ENCODE peak calls at places on chromosome 13, in eight cellular contexts. G is A172; W is activated CD4-positive, alpha-beta T cell treated with anti-CD3 and anti-CD28 coated beads for 48 hours; U is iris pigment epithelial cell; C is AG10803; P is stimulated activated CD4-positive, alpha-beta T cell treated with anti-CD3 and anti-CD28 coated beads, Interleukin-1b, Interleukin-23, amount 100 ng/mL, for 24 hours; B is neural crest cell; R is AG08396. F is an unnamed sample.

GRCh38 chr13:52695856-52696255 is 43.2 kb downstream of the SUGT1 start:
- DNase-seq in G (no peak), W (peak; percentile 52), U (peak; percentile 86), C (peak; percentile 72), P (no peak), B (no peak), R (peak; percentile 11), F (no peak)

GRCh38 chr13:52851153-52851962 is 2.9 kb upstream of the PCDH8 start:
- DNase-seq in G (no peak), W (peak; percentile 25), U (peak; percentile 25), C (peak; percentile 9), P (no peak), B (peak; percentile 56), R (peak; percentile 48), F (peak; percentile 2)

GRCh38 chr13:48642061-48642460 is 11.7 kb upstream of the CYSLTR2 start:
- DNase-seq in G (no peak), W (no peak), U (no peak), C (no peak), P (no peak), B (no peak), R (no peak), F (no peak)

GRCh38 chr13:94999871-95000270 is 287.5 kb upstream of the SOX21 start:
- DNase-seq in G (no peak), W (no peak), U (no peak), C (no peak), P (no peak), B (no peak), R (no peak), F (no peak)

GRCh38 chr13:29260684-29261083 is 334.8 kb downstream of the SLC7A1 start:
- DNase-seq in G (no peak), W (no peak), U (no peak), C (no peak), P (no peak), B (no peak), R (no peak), F (no peak)

GRCh38 chr13:31096624-31097302 is 64.9 kb downstream of the HSPH1 start:
- DNase-seq in G (no peak), W (no peak), U (no peak), C (no peak), P (no peak), B (no peak), R (no peak), F (no peak)

GRCh38 chr13:64675256-64675892 is 2554.8 kb downstream of the PCDH9 start:
- DNase-seq in G (peak; percentile 21), W (no peak), U (peak; percentile 94), C (peak; percentile 64), P (no peak), B (no peak), R (no peak), F (no peak)

GRCh38 chr13:109412232-109412935 is 374.0 kb downstream of the IRS2 start:
- DNase-seq in G (peak; percentile 19), W (no peak), U (peak; percentile 72), C (peak; percentile 35), P (no peak), B (peak; percentile 54), R (peak; percentile 36), F (no peak)

GRCh38 chr13:33624740-33625139 is 193.2 kb upstream of the RFC3 start:
- DNase-seq in G (no peak), W (no peak), U (no peak), C (no peak), P (no peak), B (no peak), R (no peak), F (no peak)

GRCh38 chr13:67043901-67044300 is 186.2 kb downstream of the PCDH9 start:
- DNase-seq in G (no peak), W (no peak), U (peak; percentile 47), C (no peak), P (no peak), B (no peak), R (no peak), F (no peak)

GRCh38 chr13:60990032-60990733 is 425.5 kb downstream of the PCDH20 start:
- DNase-seq in G (no peak), W (no peak), U (no peak), C (no peak), P (no peak), B (no peak), R (no peak), F (no peak)

GRCh38 chr13:73851104-73851503 is 283.1 kb downstream of the KLF12 start:
- DNase-seq in G (no peak), W (no peak), U (no peak), C (no peak), P (no peak), B (no peak), R (no peak), F (no peak)

GRCh38 chr13:53151692-53152421 is 123.2 kb downstream of the OLFM4 start:
- DNase-seq in G (peak; percentile 17), W (peak; percentile 52), U (peak; percentile 24), C (peak; percentile 32), P (no peak), B (peak; percentile 64), R (peak; percentile 4), F (no peak)

GRCh38 chr13:60431108-60431700 is 34.2 kb downstream of the TDRD3 start:
- DNase-seq in G (peak; percentile 58), W (no peak), U (peak; percentile 71), C (peak; percentile 72), P (no peak), B (no peak), R (peak; percentile 9), F (no peak)

GRCh38 chr13:45928843-45929242 is 77.3 kb upstream of the SIAH3 start:
- DNase-seq in G (peak; percentile 12), W (no peak), U (peak; percentile 16), C (no peak), P (no peak), B (no peak), R (no peak), F (no peak)

F was measured in NCI-H1048.